ENCODE peak calls at places on chromosomes 13 and 19, in five cellular contexts. P is suprapubic skin, W is stomach, A is breast epithelium, I is GM23338. N is an unnamed sample.

GRCh38 chr13:99608345-99608744 is 107.1 kb downstream of the TM9SF2 start:
- DNase-seq in P (no peak), W (no peak), A (no peak), I (no peak), N (no peak)

GRCh38 chr19:47595937-47596336 is 13.0 kb upstream of the BICRA start:
- DNase-seq in P (no peak), W (no peak), A (no peak), I (no peak), N (no peak)

GRCh38 chr19:40932008-40932959 is 50.3 kb upstream of the CYP2A7 start:
- DNase-seq in P (no peak), W (no peak), A (no peak), I (no peak), N (no peak)

GRCh38 chr13:106917673-106918652 is 350.0 kb upstream of the ARGLU1 start:
- DNase-seq in P (peak), W (peak), A (peak), I (peak), N (peak)

GRCh38 chr19:40392894-40393517 is 3.0 kb upstream of the HIPK4 start:
- DNase-seq in P (no peak), W (peak), A (peak), I (no peak), N (no peak)

GRCh38 chr19:43700368-43701015 is 15.4 kb upstream of the IRGC start:
- DNase-seq in P (no peak), W (peak), A (no peak), I (no peak), N (no peak)

GRCh38 chr13:21011378-21011777 is 50.0 kb downstream of the LATS2 start:
- DNase-seq in P (no peak), W (no peak), A (no peak), I (no peak), N (no peak)

GRCh38 chr13:52599037-52599852 is 43.0 kb upstream of the HNRNPA1L2 start:
- DNase-seq in P (no peak), W (no peak), A (no peak), I (no peak), N (no peak)

GRCh38 chr13:63607153-63607552 is 2191.5 kb upstream of the PCDH20 start:
- DNase-seq in P (no peak), W (no peak), A (no peak), I (no peak), N (no peak)

GRCh38 chr13:111556496-111556895 is 236.1 kb downstream of the TEX29 start:
- DNase-seq in P (no peak), W (no peak), A (no peak), I (no peak), N (no peak)

GRCh38 chr19:4552546-4552819 is 7.0 kb downstream of the SEMA6B start:
- DNase-seq in P (no peak), W (no peak), A (no peak), I (no peak), N (no peak)

GRCh38 chr19:17197666-17198065 is 17.5 kb upstream of the USE1 start:
- DNase-seq in P (no peak), W (no peak), A (no peak), I (no peak), N (no peak)

GRCh38 chr19:45637890-45638667 is 1.1 kb downstream of the EML2 start:
- DNase-seq in P (no peak), W (peak), A (no peak), I (peak), N (no peak)

GRCh38 chr13:73168226-73168992 is 109.6 kb downstream of the KLF5 start:
- DNase-seq in P (no peak), W (no peak), A (no peak), I (no peak), N (no peak)

GRCh38 chr19:2834294-2834871 is 6.9 kb upstream of the ZNF555 start:
- DNase-seq in P (no peak), W (no peak), A (no peak), I (no peak), N (no peak)

GRCh38 chr19:41864374-41864773 is 4.3 kb downstream of the RPS19 start:
- DNase-seq in P (no peak), W (no peak), A (no peak), I (no peak), N (no peak)

GRCh38 chr13:72970301-72970880 is 88.4 kb upstream of the KLF5 start:
- DNase-seq in P (no peak), W (no peak), A (no peak), I (no peak), N (no peak)

GRCh38 chr13:49124693-49125304 is 95.3 kb upstream of the MLNR start:
- DNase-seq in P (no peak), W (no peak), A (no peak), I (no peak), N (no peak)

GRCh38 chr13:72542241-72542640 is 185.2 kb downstream of the MZT1 start:
- DNase-seq in P (no peak), W (no peak), A (no peak), I (no peak), N (no peak)

GRCh38 chr13:97114696-97115095 is 107.4 kb upstream of the MBNL2 start:
- DNase-seq in P (no peak), W (no peak), A (no peak), I (no peak), N (no peak)

GRCh38 chr19:57106646-57107235 is 13.0 kb upstream of the USP29 start:
- DNase-seq in P (no peak), W (no peak), A (no peak), I (peak), N (no peak)

GRCh38 chr19:2602391-2603181 is 99.9 kb downstream of the GNG7 start:
- DNase-seq in P (peak), W (peak), A (peak), I (peak), N (no peak)

GRCh38 chr19:2050349-2050990 is 574 bp downstream of the MKNK2 start:
- DNase-seq in P (peak), W (no peak), A (no peak), I (no peak), N (no peak)

GRCh38 chr13:96821971-96822370 is 172.3 kb downstream of the OXGR1 start:
- DNase-seq in P (no peak), W (no peak), A (no peak), I (no peak), N (no peak)

GRCh38 chr13:48532146-48532472 is 771 bp downstream of the RCBTB2 start:
- DNase-seq in P (no peak), W (no peak), A (no peak), I (no peak), N (no peak)

GRCh38 chr19:23286477-23286876 is 36.3 kb upstream of the ZNF724 start:
- DNase-seq in P (no peak), W (no peak), A (no peak), I (peak), N (no peak)

GRCh38 chr13:28273919-28274318 is 135.6 kb downstream of the PAN3 start:
- DNase-seq in P (no peak), W (no peak), A (no peak), I (peak), N (no peak)

GRCh38 chr19:36489139-36489919 is at the start of gene ZNF566:
- DNase-seq in P (peak), W (peak), A (peak), I (peak), N (peak)

GRCh38 chr13:28529836-28530235 is 34.9 kb upstream of the FLT1 start:
- DNase-seq in P (no peak), W (no peak), A (no peak), I (no peak), N (no peak)

GRCh38 chr13:39684531-39685137 is 29.2 kb downstream of the COG6 start:
- DNase-seq in P (no peak), W (no peak), A (no peak), I (peak), N (no peak)

GRCh38 chr13:46041335-46041934 is 11.1 kb downstream of the ZC3H13 start:
- DNase-seq in P (no peak), W (no peak), A (no peak), I (no peak), N (no peak)

GRCh38 chr19:10412257-10412977 is 7.9 kb upstream of the PDE4A start:
- DNase-seq in P (no peak), W (no peak), A (no peak), I (no peak), N (no peak)
- H3K4me3 ChIP-seq in P (no peak), W (no peak), A (no peak), I (no peak), N (no peak)

GRCh38 chr13:98529171-98529570 is 47.7 kb downstream of the STK24 start:
- DNase-seq in P (no peak), W (no peak), A (no peak), I (no peak), N (no peak)

GRCh38 chr13:98525452-98525851 is 51.5 kb downstream of the STK24 start:
- DNase-seq in P (no peak), W (no peak), A (no peak), I (no peak), N (no peak)

GRCh38 chr13:98525852-98526512 is 50.9 kb downstream of the STK24 start:
- DNase-seq in P (no peak), W (no peak), A (no peak), I (no peak), N (no peak)

GRCh38 chr13:98528663-98529064 is 48.2 kb downstream of the STK24 start:
- DNase-seq in P (no peak), W (no peak), A (no peak), I (no peak), N (no peak)

DNA sequence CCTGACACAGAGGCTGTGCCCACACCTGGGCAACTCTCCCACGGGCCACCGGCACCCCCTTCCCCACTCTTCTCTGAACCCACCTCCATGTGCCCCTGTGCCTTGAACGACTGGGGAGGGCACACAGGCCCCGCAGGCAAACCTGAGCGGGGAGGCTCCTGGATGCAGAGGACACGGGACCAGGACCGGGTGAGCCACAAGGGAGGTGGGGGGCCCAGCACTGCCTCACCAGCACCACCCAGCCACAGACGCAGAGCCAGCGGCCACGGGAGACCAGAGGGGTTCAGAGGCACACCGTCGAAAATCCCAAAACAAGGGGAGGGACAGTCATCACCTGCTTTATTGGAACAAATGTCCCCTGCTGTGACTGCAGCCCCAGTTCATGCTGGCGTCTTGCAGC is 49.4 kb downstream of the STK24 start:
- DNase-seq in P (no peak), W (no peak), A (no peak), I (no peak), N (no peak)
- TF ChIP-seq POLR2AphosphoS5 in P (no peak), W (no peak), A (no peak), I (no peak), N (no peak)

DNA sequence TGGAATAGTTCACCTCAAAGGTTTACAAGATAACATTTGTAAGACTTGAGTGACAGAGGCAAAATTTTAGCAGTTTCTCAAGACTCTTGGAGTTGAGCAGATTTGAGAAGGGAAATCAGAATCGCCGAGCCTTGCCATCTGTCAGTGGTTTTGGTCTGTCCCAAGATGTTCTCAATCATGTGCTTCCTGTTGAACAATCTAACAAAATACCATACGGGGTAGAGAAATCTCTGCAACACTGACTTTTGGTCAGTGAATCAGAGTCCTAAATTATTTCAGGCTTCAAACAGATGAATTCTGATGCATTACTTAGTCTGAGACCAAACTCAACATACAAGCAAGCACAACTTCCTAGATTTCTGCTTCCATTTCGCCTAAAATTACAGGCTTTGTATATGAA is 3.8 kb downstream of the KCTD12 start:
- DNase-seq in P (no peak), W (no peak), A (no peak), I (no peak), N (no peak)
- H3K4me3 ChIP-seq in P (peak), W (peak), A (peak), I (no peak), N (no peak)

GRCh38 chr19:18651300-18651699 is 14.5 kb downstream of the KLHL26 start:
- DNase-seq in P (no peak), W (no peak), A (no peak), I (no peak), N (no peak)

GRCh38 chr19:18649371-18650047 is 12.7 kb downstream of the KLHL26 start:
- DNase-seq in P (peak), W (no peak), A (no peak), I (no peak), N (no peak)

GRCh38 chr19:18650048-18650435 is 13.2 kb downstream of the KLHL26 start:
- DNase-seq in P (no peak), W (no peak), A (no peak), I (no peak), N (no peak)

GRCh38 chr19:18651738-18652137 is 14.9 kb downstream of the KLHL26 start:
- DNase-seq in P (no peak), W (no peak), A (no peak), I (no peak), N (no peak)

DNA sequence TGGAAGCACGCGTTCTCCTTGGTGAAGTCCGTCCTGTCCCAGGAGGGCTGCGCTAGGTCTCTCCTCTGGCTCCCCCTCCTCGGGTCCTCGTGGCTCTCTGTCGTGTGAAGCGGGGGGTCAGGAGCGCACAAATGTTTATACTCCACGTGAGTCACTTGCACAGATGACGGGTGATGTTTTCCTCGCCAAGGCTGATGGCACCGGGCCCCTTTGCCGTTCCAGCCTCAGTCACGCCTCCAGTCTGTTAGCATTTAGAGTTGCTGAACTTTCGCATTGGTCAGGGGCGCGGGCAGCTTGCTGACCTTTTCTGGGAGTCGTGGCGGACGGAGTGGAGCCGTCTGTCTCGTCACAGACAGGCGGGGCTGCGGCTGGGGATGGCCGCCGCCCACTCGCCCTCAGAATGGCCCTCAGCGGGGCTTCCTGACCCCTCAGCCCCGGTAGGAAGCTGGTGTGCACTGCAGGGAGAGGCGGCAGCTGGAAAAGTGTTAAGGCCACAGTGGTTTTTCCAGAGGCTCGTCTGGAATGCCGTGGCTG is 13.7 kb downstream of the KLHL26 start:
- DNase-seq in P (peak), W (peak), A (no peak), I (no peak), N (no peak)
- TF ChIP-seq POLR2AphosphoS5 in P (no peak), W (peak), A (peak), I (no peak), N (no peak)

GRCh38 chr19:48859711-48860572 is 8.5 kb downstream of the PLEKHA4 start:
- DNase-seq in P (no peak), W (no peak), A (no peak), I (peak), N (no peak)
- H3K4me3 ChIP-seq in P (no peak), W (no peak), A (peak), I (no peak), N (no peak)

GRCh38 chr13:34464011-34464410 is 478.1 kb upstream of the NBEA start:
- DNase-seq in P (no peak), W (no peak), A (no peak), I (no peak), N (no peak)

GRCh38 chr13:34465423-34465922 is 476.6 kb upstream of the NBEA start:
- DNase-seq in P (no peak), W (no peak), A (no peak), I (no peak), N (no peak)

GRCh38 chr13:34458756-34459462 is 483.2 kb upstream of the NBEA start:
- DNase-seq in P (no peak), W (no peak), A (no peak), I (no peak), N (no peak)

GRCh38 chr13:34462843-34463242 is 479.2 kb upstream of the NBEA start:
- DNase-seq in P (no peak), W (peak), A (no peak), I (no peak), N (no peak)

GRCh38 chr13:34459856-34460255 is 482.2 kb upstream of the NBEA start:
- DNase-seq in P (no peak), W (no peak), A (no peak), I (no peak), N (no peak)
- TF ChIP-seq POLR2AphosphoS5 in P (no peak), W (no peak), A (no peak), I (no peak), N (no peak)

GRCh38 chr13:101916108-101916757 is 463.8 kb downstream of the ITGBL1 start:
- DNase-seq in P (no peak), W (no peak), A (no peak), I (peak), N (no peak)
- H3K4me3 ChIP-seq in P (peak), W (peak), A (peak), I (peak), N (no peak)

DNA sequence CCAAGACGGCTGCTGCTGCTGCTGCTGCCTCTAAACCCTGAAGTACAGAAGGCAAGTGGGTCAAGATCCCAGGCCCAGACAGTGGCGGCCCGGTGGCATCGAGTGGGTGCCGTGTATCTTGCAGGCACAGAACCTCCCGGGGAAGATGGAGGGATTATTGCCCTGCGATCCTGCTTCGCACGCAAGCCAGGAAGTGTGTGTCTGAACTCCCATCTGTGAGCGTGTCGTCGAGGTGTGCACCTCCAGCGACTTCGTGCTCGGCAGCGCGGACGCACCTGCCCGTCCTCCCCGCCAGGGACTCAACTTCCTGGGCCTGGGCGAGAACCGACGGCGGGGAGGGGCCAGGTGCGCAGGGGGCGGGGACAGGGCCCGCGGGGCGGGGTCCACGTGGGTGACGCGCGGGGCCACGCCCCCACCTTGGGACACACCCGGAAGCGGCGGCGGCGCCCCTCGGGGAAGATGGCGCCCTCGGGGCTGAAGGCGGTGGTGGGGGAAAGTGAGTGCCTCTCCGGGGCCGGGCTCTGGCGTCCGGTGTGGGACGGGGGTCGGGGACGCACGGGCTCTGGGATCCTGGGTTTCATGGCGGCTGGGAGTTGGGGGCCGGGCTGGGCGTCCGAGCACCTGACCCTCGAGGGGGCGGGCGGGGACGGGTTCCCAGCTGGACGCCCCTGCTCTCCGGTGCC is at the start of gene STXBP2:
- DNase-seq in P (no peak), W (peak), A (peak), I (peak), N (no peak)
- TF ChIP-seq POLR2AphosphoS5 in P (no peak), W (peak), A (peak), I (peak), N (peak)

GRCh38 chr19:54095136-54095858 is 5.3 kb downstream of the OSCAR start:
- DNase-seq in P (no peak), W (no peak), A (no peak), I (no peak), N (no peak)
- H3K4me3 ChIP-seq in P (peak), W (peak), A (peak), I (peak), N (peak)

GRCh38 chr13:23578411-23579071 is 8.3 kb downstream of the TNFRSF19 start:
- DNase-seq in P (peak), W (peak), A (peak), I (peak), N (no peak)

GRCh38 chr13:23575632-23576031 is 5.4 kb downstream of the TNFRSF19 start:
- DNase-seq in P (no peak), W (no peak), A (no peak), I (no peak), N (no peak)

GRCh38 chr13:23583491-23583890 is 13.3 kb downstream of the TNFRSF19 start:
- DNase-seq in P (no peak), W (no peak), A (no peak), I (no peak), N (no peak)

GRCh38 chr13:23579886-23580706 is 9.9 kb downstream of the TNFRSF19 start:
- DNase-seq in P (no peak), W (no peak), A (no peak), I (peak), N (no peak)

DNA sequence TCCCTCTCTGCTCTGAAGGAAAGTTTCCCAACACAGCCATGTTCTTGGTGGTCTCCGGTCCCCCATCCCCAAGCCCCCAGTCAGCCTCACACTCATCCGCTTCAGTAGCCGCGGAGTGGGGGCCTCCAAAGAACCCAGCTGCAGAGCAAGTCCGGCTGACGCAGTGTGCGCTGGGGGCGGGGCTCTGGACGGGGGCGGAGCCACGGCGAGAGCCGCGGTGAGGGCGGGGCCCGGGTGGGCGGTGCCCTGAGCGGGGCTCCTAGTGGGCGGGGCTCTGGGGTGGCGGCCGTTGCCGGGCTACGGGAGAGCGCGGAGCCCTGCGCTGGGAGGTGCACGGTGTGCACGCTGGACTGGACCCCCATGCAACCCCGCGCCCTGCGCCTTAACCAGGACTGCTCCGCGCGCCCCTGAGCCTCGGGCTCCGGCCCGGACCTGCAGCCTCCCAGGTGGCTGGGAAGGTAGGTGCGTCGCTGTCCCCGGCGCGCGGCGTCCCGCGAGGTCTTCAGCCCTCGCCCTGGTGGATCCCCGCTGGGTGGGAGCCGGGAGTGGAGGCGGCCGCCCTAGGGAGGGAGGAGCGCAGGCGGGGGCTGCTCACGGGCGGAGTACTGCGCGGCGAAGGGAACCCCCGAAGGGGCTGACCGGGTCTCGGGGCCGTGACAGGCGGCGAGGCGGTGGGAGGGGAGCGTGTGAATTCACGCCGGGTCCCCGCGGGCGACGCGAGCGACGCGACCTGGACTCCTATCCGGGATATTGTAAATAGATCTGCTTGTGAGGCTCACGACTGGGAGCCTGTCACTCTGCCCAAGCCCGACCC is 9.1 kb downstream of the TNFRSF19 start:
- DNase-seq in P (peak), W (peak), A (peak), I (peak), N (no peak)
- TF ChIP-seq POLR2AphosphoS5 in P (peak), W (no peak), A (peak), I (peak), N (no peak)